ENCODE peak calls at places on chromosome 19, in five cellular contexts. B is neural progenitor cell, L is HCT116, N is fibroblast of lung, H is PC-9. W is an unnamed sample.

GRCh38 chr19:22144394-22144793 is 52.4 kb downstream of the ZNF676 start:
- DNase-seq in B (peak; percentile 27), L (peak; percentile 3), N (peak; percentile 32), H (no peak), W (peak; percentile 2)

GRCh38 chr19:44574201-44574950 is 39.0 kb upstream of the IGSF23 start:
- DNase-seq in B (no peak), L (no peak), N (no peak), H (peak; percentile 84), W (no peak)

GRCh38 chr19:33811246-33811645 is 14.6 kb downstream of the KCTD15 start:
- DNase-seq in B (no peak), L (no peak), N (no peak), H (no peak), W (no peak)

GRCh38 chr19:18999016-18999758 is 34.1 kb downstream of the SUGP2 start:
- DNase-seq in B (no peak), L (no peak), N (no peak), H (no peak), W (peak; percentile 16)

GRCh38 chr19:23784274-23784673 is 25.6 kb upstream of the ZNF681 start:
- DNase-seq in B (no peak), L (no peak), N (no peak), H (no peak), W (no peak)

GRCh38 chr19:7715671-7716070 is 13.7 kb upstream of the FCER2 start:
- DNase-seq in B (no peak), L (no peak), N (no peak), H (no peak), W (no peak)

GRCh38 chr19:27972291-27973040 is 1240.5 kb downstream of the UQCRFS1 start:
- DNase-seq in B (no peak), L (no peak), N (no peak), H (peak; percentile 57), W (peak; percentile 24)

GRCh38 chr19:14528419-14529253 is 758 bp upstream of the TECR start:
- DNase-seq in B (no peak), L (no peak), N (peak; percentile 21), H (no peak), W (no peak)

GRCh38 chr19:44607049-44607448 is 6.3 kb upstream of the IGSF23 start:
- DNase-seq in B (no peak), L (no peak), N (peak; percentile 69), H (peak; percentile 80), W (no peak)

GRCh38 chr19:35596366-35596999 is 10.5 kb downstream of the PMIS2 start:
- DNase-seq in B (no peak), L (no peak), N (no peak), H (no peak), W (no peak)

GRCh38 chr19:58557253-58558065 is 952 bp downstream of the UBE2M start:
- DNase-seq in B (no peak), L (no peak), N (no peak), H (no peak), W (no peak)

GRCh38 chr19:35901055-35901644 is 810 bp upstream of the NFKBID start:
- DNase-seq in B (no peak), L (no peak), N (no peak), H (peak; percentile 65), W (no peak)

GRCh38 chr19:1259206-1259872 is 9.8 kb upstream of the CIRBP start:
- DNase-seq in B (peak; percentile 71), L (no peak), N (peak; percentile 71), H (peak; percentile 77), W (no peak)

GRCh38 chr19:1257475-1258160 is 9.2 kb downstream of the MIDN start:
- DNase-seq in B (no peak), L (no peak), N (no peak), H (no peak), W (no peak)

GRCh38 chr19:1258161-1258492 is 9.7 kb downstream of the MIDN start:
- DNase-seq in B (no peak), L (no peak), N (no peak), H (no peak), W (no peak)

GRCh38 chr19:1259873-1260748 is 9.0 kb upstream of the CIRBP start:
- DNase-seq in B (peak; percentile 37), L (no peak), N (no peak), H (peak; percentile 65), W (no peak)

DNA sequence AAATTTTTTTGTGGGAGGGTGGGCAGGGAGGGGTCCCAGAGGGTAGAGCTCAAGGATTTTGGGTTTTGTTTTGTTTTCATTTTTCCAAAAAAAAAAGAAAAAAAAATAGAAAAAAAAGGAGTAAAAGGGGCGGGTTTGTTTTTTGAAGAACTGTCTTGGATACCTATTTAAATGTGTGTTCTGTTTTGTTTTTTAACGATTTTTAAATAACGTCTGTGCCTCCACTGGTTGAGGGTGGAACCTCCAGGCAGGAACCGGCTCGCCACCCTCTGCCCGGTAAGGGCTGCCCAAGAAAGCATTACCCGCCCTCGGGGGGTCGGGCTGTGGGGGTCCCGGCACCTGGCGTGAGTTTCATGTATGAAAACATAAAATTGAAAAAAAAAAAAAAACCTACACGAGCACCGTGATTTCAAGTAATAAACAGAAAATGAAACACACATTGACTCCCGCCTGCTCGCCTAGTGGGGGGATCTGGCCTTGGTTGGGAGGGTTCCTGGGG is 10.4 kb downstream of the MIDN start:
- DNase-seq in B (no peak), L (no peak), N (no peak), H (no peak), W (no peak)
- H3K4me1 ChIP-seq in B (peaks cover 41% of the 10 kb centered on the region), L (peaks cover 45% of the 10 kb centered on the region), N (peaks cover 62% of the 10 kb centered on the region), H (peaks cover 53% of the 10 kb centered on the region), W (peaks cover 66% of the 10 kb centered on the region)

GRCh38 chr19:49921871-49922755 is 6.9 kb upstream of the ATF5 start:
- DNase-seq in B (no peak), L (no peak), N (peak; percentile 61), H (no peak), W (peak; percentile 50)
- H2AFZ ChIP-seq in B (no peak overlapping the region), L (no peak overlapping the region), N (no peak overlapping the region), H (no peak overlapping the region), W (no peak overlapping the region)

GRCh38 chr19:46493236-46494114 is 2.2 kb downstream of the PNMA8B start:
- DNase-seq in B (peak; percentile 62), L (no peak), N (no peak), H (no peak), W (no peak)
- TF ChIP-seq EZH2 in B (peak; percentile 58), L (no peak), N (no peak), H (no peak), W (no peak)

GRCh38 chr19:16594131-16594586 is 21.9 kb upstream of the SLC35E1 start:
- DNase-seq in B (no peak), L (no peak), N (no peak), H (no peak), W (no peak)
- H3K4me1 ChIP-seq in B (no peaks in the 10 kb centered on the region), L (peaks cover 6% of the 10 kb centered on the region), N (no peaks in the 10 kb centered on the region), H (no peaks in the 10 kb centered on the region), W (peaks cover 30% of the 10 kb centered on the region)

GRCh38 chr19:49758292-49758691 is 4.8 kb downstream of the TSKS start:
- DNase-seq in B (no peak), L (no peak), N (peak; percentile 36), H (no peak), W (no peak)
- H2AFZ ChIP-seq in B (no peak overlapping the region), L (no peak overlapping the region), N (peak overlapping the region; percentile 17), H (no peak overlapping the region), W (peak overlapping the region; percentile 26)

GRCh38 chr19:30223866-30224688 is 148.1 kb upstream of the ZNF536 start:
- DNase-seq in B (no peak), L (no peak), N (no peak), H (no peak), W (no peak)

GRCh38 chr19:30222428-30222873 is 149.7 kb upstream of the ZNF536 start:
- DNase-seq in B (peak; percentile 75), L (no peak), N (no peak), H (no peak), W (no peak)

GRCh38 chr19:30221176-30221575 is 151.0 kb upstream of the ZNF536 start:
- DNase-seq in B (no peak), L (no peak), N (no peak), H (no peak), W (no peak)

GRCh38 chr19:30224689-30225606 is 147.2 kb upstream of the ZNF536 start:
- DNase-seq in B (peak; percentile 64), L (no peak), N (peak; percentile 9), H (no peak), W (no peak)

GRCh38 chr19:30222993-30223865 is 149.0 kb upstream of the ZNF536 start:
- DNase-seq in B (peak; percentile 78), L (no peak), N (no peak), H (no peak), W (no peak)
- TF ChIP-seq EZH2 in B (peak; percentile 68), L (no peak), N (no peak), H (no peak), W (no peak)

DNA sequence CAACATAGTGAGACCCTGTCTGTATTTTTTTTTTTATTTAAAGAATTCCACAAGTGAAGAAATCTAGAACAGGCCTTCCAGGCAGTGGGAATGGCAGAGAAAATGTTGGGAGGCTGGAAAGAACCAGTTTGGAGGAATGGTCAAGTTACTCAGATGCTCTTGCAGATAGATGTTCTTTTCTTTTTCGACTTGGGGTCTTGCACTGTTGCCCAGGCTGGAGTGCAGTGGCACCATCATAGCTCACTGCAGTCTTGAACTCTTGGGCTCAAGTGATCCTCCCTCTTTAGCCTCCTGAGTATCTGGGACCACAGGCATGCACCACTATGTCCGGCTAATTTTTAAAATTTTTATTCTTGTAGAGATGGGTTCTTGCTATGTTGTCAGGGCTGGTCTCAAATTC is 662 bp downstream of the C5AR1 start:
- DNase-seq in B (no peak), L (no peak), N (no peak), H (no peak), W (no peak)
- H3K4me1 ChIP-seq in B (no peaks in the 10 kb centered on the region), L (peaks cover 18% of the 10 kb centered on the region), N (no peaks in the 10 kb centered on the region), H (peaks cover 37% of the 10 kb centered on the region), W (no peaks in the 10 kb centered on the region)

GRCh38 chr19:38084196-38084595 is 139.8 kb downstream of the DPF1 start:
- DNase-seq in B (no peak), L (no peak), N (no peak), H (no peak), W (no peak)
- H2AFZ ChIP-seq in B (no peak overlapping the region), L (no peak overlapping the region), N (no peak overlapping the region), H (no peak overlapping the region), W (no peak overlapping the region)